ENCODE peak calls at places on chromosomes 11 and 22, in eight cellular contexts. B, N, D, T, E, V, A and O are unnamed samples.

GRCh38 chr11:50032574-50032973 is at the start of gene OR4C45:
- DNase-seq in B (no peak), N (no peak), D (no peak), T (no peak), E (no peak), V (no peak), A (no peak), O (no peak)

GRCh38 chr11:56750190-56750589 is 1.7 kb upstream of the OR9G4 start:
- DNase-seq in B (no peak), N (no peak), D (no peak), T (no peak), E (no peak), V (no peak), A (no peak), O (no peak)

GRCh38 chr11:57823859-57824258 is 62.3 kb downstream of the CTNND1 start:
- DNase-seq in B (no peak), N (no peak), D (no peak), T (no peak), E (no peak), V (no peak), A (no peak), O (no peak)

GRCh38 chr11:6572215-6572614 is 31.2 kb downstream of the RRP8 start:
- DNase-seq in B (no peak), N (peak; percentile 49), D (peak; percentile 86), T (no peak), E (no peak), V (no peak), A (no peak), O (peak; percentile 32)

GRCh38 chr11:79894111-79894510 is 453.3 kb upstream of the TENM4 start:
- DNase-seq in B (peak; percentile 10), N (no peak), D (no peak), T (no peak), E (no peak), V (no peak), A (no peak), O (no peak)

GRCh38 chr11:118082880-118083543 is 3.8 kb downstream of the SMIM35 start:
- DNase-seq in B (no peak), N (no peak), D (no peak), T (no peak), E (no peak), V (no peak), A (no peak), O (no peak)

GRCh38 chr11:106281455-106282173 is 204.2 kb downstream of the AASDHPPT start:
- DNase-seq in B (no peak), N (no peak), D (peak; percentile 95), T (no peak), E (no peak), V (no peak), A (no peak), O (peak; percentile 58)

GRCh38 chr11:2835768-2836150 is 49.8 kb downstream of the CDKN1C start:
- DNase-seq in B (no peak), N (no peak), D (no peak), T (no peak), E (no peak), V (no peak), A (no peak), O (no peak)

GRCh38 chr11:102323542-102324261 is 6.4 kb downstream of the BIRC3 start:
- DNase-seq in B (no peak), N (no peak), D (peak; percentile 85), T (no peak), E (no peak), V (no peak), A (no peak), O (no peak)

GRCh38 chr22:17336061-17336460 is 33.2 kb upstream of the CECR2 start:
- DNase-seq in B (no peak), N (no peak), D (no peak), T (no peak), E (no peak), V (no peak), A (no peak), O (no peak)

GRCh38 chr22:50034126-50035081 is 21.8 kb upstream of the IL17REL start:
- DNase-seq in B (no peak), N (no peak), D (peak; percentile 7), T (no peak), E (no peak), V (no peak), A (peak; percentile 24), O (no peak)

GRCh38 chr11:91805293-91805692 is 419.3 kb upstream of the FAT3 start:
- DNase-seq in B (no peak), N (no peak), D (no peak), T (no peak), E (no peak), V (no peak), A (no peak), O (no peak)

GRCh38 chr11:112235750-112236390 is 9.6 kb downstream of the PTS start:
- DNase-seq in B (no peak), N (no peak), D (no peak), T (no peak), E (no peak), V (no peak), A (no peak), O (no peak)

GRCh38 chr11:113577356-113578163 is 102.4 kb upstream of the DRD2 start:
- DNase-seq in B (no peak), N (no peak), D (no peak), T (no peak), E (no peak), V (no peak), A (no peak), O (no peak)

GRCh38 chr11:12494699-12495098 is 117.3 kb downstream of the PARVA start:
- DNase-seq in B (no peak), N (no peak), D (peak; percentile 87), T (no peak), E (no peak), V (no peak), A (no peak), O (no peak)

GRCh38 chr11:30917859-30918478 is 331.8 kb upstream of the MPPED2 start:
- DNase-seq in B (peak; percentile 63), N (peak; percentile 23), D (peak; percentile 40), T (no peak), E (no peak), V (peak; percentile 71), A (no peak), O (no peak)

GRCh38 chr11:59615132-59615636 is 390 bp downstream of the OSBP start:
- DNase-seq in B (no peak), N (peak; percentile 75), D (no peak), T (peak; percentile 56), E (peak; percentile 24), V (peak; percentile 7), A (peak; percentile 53), O (no peak)

GRCh38 chr22:49763696-49764095 is 64.0 kb downstream of the BRD1 start:
- DNase-seq in B (no peak), N (no peak), D (no peak), T (no peak), E (no peak), V (no peak), A (peak; percentile 19), O (no peak)

GRCh38 chr22:44464000-44464399 is 34.0 kb downstream of the RTL6 start:
- DNase-seq in B (no peak), N (no peak), D (peak; percentile 11), T (no peak), E (no peak), V (no peak), A (no peak), O (no peak)

GRCh38 chr11:9060700-9061111 is 30.7 kb downstream of the SCUBE2 start:
- DNase-seq in B (no peak), N (no peak), D (no peak), T (peak; percentile 66), E (no peak), V (no peak), A (no peak), O (no peak)

GRCh38 chr22:17999851-18000250 is 24.5 kb downstream of the MICAL3 start:
- DNase-seq in B (no peak), N (no peak), D (no peak), T (no peak), E (no peak), V (no peak), A (no peak), O (no peak)

GRCh38 chr11:68302256-68303054 is 9.9 kb upstream of the LRP5 start:
- DNase-seq in B (no peak), N (no peak), D (peak; percentile 47), T (no peak), E (no peak), V (no peak), A (no peak), O (no peak)

GRCh38 chr11:47489395-47489755 is 40.4 kb upstream of the RAPSN start:
- DNase-seq in B (no peak), N (no peak), D (peak; percentile 66), T (no peak), E (no peak), V (no peak), A (no peak), O (no peak)

GRCh38 chr11:101342307-101342706 is 212.7 kb upstream of the PGR start:
- DNase-seq in B (no peak), N (no peak), D (no peak), T (no peak), E (no peak), V (no peak), A (no peak), O (no peak)

GRCh38 chr22:48362736-48363404 is 1464.8 kb downstream of the BRD1 start:
- DNase-seq in B (no peak), N (no peak), D (no peak), T (no peak), E (no peak), V (no peak), A (no peak), O (no peak)

GRCh38 chr11:8031248-8032115 is 44.3 kb downstream of the EIF3F start:
- DNase-seq in B (no peak), N (no peak), D (no peak), T (no peak), E (no peak), V (no peak), A (no peak), O (no peak)

GRCh38 chr22:32024791-32025190 is 18.3 kb upstream of the SLC5A1 start:
- DNase-seq in B (no peak), N (no peak), D (peak; percentile 67), T (no peak), E (no peak), V (no peak), A (no peak), O (no peak)

GRCh38 chr11:103716363-103716762 is 320.1 kb upstream of the DDI1 start:
- DNase-seq in B (no peak), N (no peak), D (no peak), T (no peak), E (no peak), V (no peak), A (no peak), O (no peak)

GRCh38 chr11:65132988-65133700 is 1.2 kb downstream of the SYVN1 start:
- DNase-seq in B (no peak), N (no peak), D (no peak), T (peak; percentile 61), E (no peak), V (no peak), A (peak; percentile 28), O (no peak)

GRCh38 chr11:99020324-99021225 is at the start of gene CNTN5:
- DNase-seq in B (peak; percentile 1), N (peak; percentile 58), D (peak; percentile 34), T (peak; percentile 21), E (no peak), V (no peak), A (peak; percentile 75), O (peak; percentile 7)

GRCh38 chr11:16096336-16096735 is 260.0 kb downstream of the SOX6 start:
- DNase-seq in B (no peak), N (no peak), D (peak; percentile 16), T (no peak), E (no peak), V (no peak), A (no peak), O (no peak)

GRCh38 chr11:122276221-122276620 is 160.2 kb upstream of the BLID start:
- DNase-seq in B (no peak), N (no peak), D (no peak), T (no peak), E (no peak), V (no peak), A (no peak), O (no peak)

GRCh38 chr11:71300187-71300586 is 47.8 kb upstream of the SHANK2 start:
- DNase-seq in B (no peak), N (no peak), D (peak; percentile 6), T (no peak), E (no peak), V (no peak), A (no peak), O (no peak)